ENCODE peak calls at places on chromosomes 3 and 15, in nine cellular contexts. O is amniotic stem cell; E is CD4-positive, alpha-beta T cell; C is NCI-H1105; X is NCI-H2029 treated with DMSO at 0.1 percent for 48 hours; B is HS-5; V is activated naive CD8-positive, alpha-beta T cell treated with anti-CD3 and anti-CD28 coated beads, Interleukin-2, amount 10 ng/mL, durations not matched to agents 7 days and 5 days; U is natural killer cell; N is uterus. K is an unnamed sample.

GRCh38 chr15:56168394-56168793 is 75.3 kb downstream of the RFX7 start:
- DNase-seq in O (no peak), E (no peak), C (no peak), X (no peak), B (peak), V (no peak), U (no peak), N (no peak), K (no peak)

GRCh38 chr15:101070502-101071273 is 151.5 kb downstream of the LRRK1 start:
- DNase-seq in O (peak), E (no peak), C (no peak), X (peak), B (peak), V (no peak), U (no peak), N (no peak), K (no peak)

GRCh38 chr3:46557814-46558183 is 8.3 kb downstream of the LRRC2 start:
- DNase-seq in O (no peak), E (no peak), C (no peak), X (no peak), B (no peak), V (no peak), U (no peak), N (no peak), K (no peak)

GRCh38 chr15:84685304-84685703 is 27.3 kb upstream of the NMB start:
- DNase-seq in O (peak), E (peak), C (no peak), X (no peak), B (peak), V (no peak), U (no peak), N (no peak), K (peak)

GRCh38 chr3:8371085-8371551 is 130.5 kb upstream of the LMCD1 start:
- DNase-seq in O (peak), E (no peak), C (no peak), X (peak), B (no peak), V (no peak), U (no peak), N (no peak), K (no peak)

GRCh38 chr3:105891101-105891500 is 22.3 kb upstream of the CBLB start:
- DNase-seq in O (no peak), E (no peak), C (no peak), X (no peak), B (no peak), V (no peak), U (no peak), N (no peak), K (no peak)

GRCh38 chr3:4493931-4494806 is 1.0 kb downstream of the ITPR1 start:
- DNase-seq in O (no peak), E (no peak), C (no peak), X (no peak), B (no peak), V (peak), U (no peak), N (peak), K (no peak)

GRCh38 chr3:46939578-46940405 is 36.8 kb downstream of the CCDC12 start:
- DNase-seq in O (no peak), E (no peak), C (no peak), X (no peak), B (no peak), V (no peak), U (no peak), N (no peak), K (no peak)

GRCh38 chr3:99921986-99922385 is 104.3 kb downstream of the CMSS1 start:
- DNase-seq in O (no peak), E (no peak), C (no peak), X (no peak), B (no peak), V (no peak), U (no peak), N (no peak), K (no peak)

GRCh38 chr3:139227165-139227564 is 116.7 kb upstream of the MRPS22 start:
- DNase-seq in O (no peak), E (no peak), C (peak), X (no peak), B (no peak), V (no peak), U (no peak), N (peak), K (no peak)

GRCh38 chr3:129795596-129795995 is 97.9 kb downstream of the TMCC1 start:
- DNase-seq in O (no peak), E (no peak), C (no peak), X (no peak), B (peak), V (no peak), U (no peak), N (no peak), K (no peak)

GRCh38 chr3:186152889-186153292 is 44.0 kb upstream of the ETV5 start:
- DNase-seq in O (no peak), E (no peak), C (no peak), X (no peak), B (no peak), V (no peak), U (no peak), N (no peak), K (peak)

GRCh38 chr3:9169951-9170850 is 79.2 kb downstream of the SRGAP3 start:
- DNase-seq in O (no peak), E (no peak), C (no peak), X (no peak), B (no peak), V (no peak), U (no peak), N (no peak), K (no peak)

GRCh38 chr3:193560870-193561269 is 6.2 kb upstream of the ATP13A4 start:
- DNase-seq in O (no peak), E (no peak), C (peak), X (peak), B (no peak), V (no peak), U (no peak), N (no peak), K (no peak)

GRCh38 chr15:59247364-59247763 is 40.7 kb downstream of the LDHAL6B start:
- DNase-seq in O (peak), E (peak), C (peak), X (no peak), B (peak), V (peak), U (peak), N (no peak), K (no peak)

GRCh38 chr3:117217837-117218236 is 508.3 kb downstream of the TUSC7 start:
- DNase-seq in O (no peak), E (no peak), C (no peak), X (no peak), B (no peak), V (no peak), U (no peak), N (no peak), K (no peak)